ENCODE peak calls at places on chromosome 4, in six cellular contexts. K is globus pallidus, S is ascending aorta, W is naive B cell, C is NCI-H510A treated with DMSO at 0.1 percent for 48 hours, N is cardiac muscle cell. F is an unnamed sample.

GRCh38 chr4:24745172-24745895 is 50.0 kb upstream of the SOD3 start:
- DNase-seq in N (no peak), C (no peak), W (no peak), S (no peak), K (no peak), F (no peak)

GRCh38 chr4:94140998-94141397 is 66.7 kb upstream of the SMARCAD1 start:
- DNase-seq in N (peak; percentile 56), W (no peak), S (no peak), C (no peak), K (no peak), F (no peak)

GRCh38 chr4:142128529-142128928 is 492.1 kb downstream of the IL15 start:
- DNase-seq in W (no peak), N (no peak), S (no peak), K (no peak), C (no peak), F (no peak)

GRCh38 chr4:36006226-36006625 is 238.1 kb downstream of the ARAP2 start:
- DNase-seq in K (no peak), W (no peak), N (no peak), C (no peak), S (no peak), F (no peak)

GRCh38 chr4:127870688-127871087 is 10.0 kb upstream of the PLK4 start:
- DNase-seq in N (peak; percentile 2), K (no peak), S (no peak), W (no peak), C (no peak), F (no peak)

GRCh38 chr4:5821665-5822358 is 71.1 kb downstream of the CRMP1 start:
- DNase-seq in W (no peak), N (peak; percentile 28), K (no peak), S (no peak), C (no peak), F (no peak)

GRCh38 chr4:67869580-67870190 is 14.1 kb downstream of the TMPRSS11D start:
- DNase-seq in K (no peak), W (no peak), C (no peak), N (no peak), S (no peak), F (no peak)

GRCh38 chr4:76830612-76831474 is 67.1 kb downstream of the SOWAHB start:
- DNase-seq in N (peak; percentile 22), K (no peak), W (no peak), S (no peak), C (peak; percentile 54), F (peak; percentile 78)

GRCh38 chr4:76036855-76037254 is 985 bp upstream of the CXCL11 start:
- DNase-seq in C (no peak), K (no peak), N (no peak), W (no peak), S (no peak), F (no peak)

GRCh38 chr4:25308761-25309160 is 3.8 kb upstream of the ZCCHC4 start:
- DNase-seq in K (no peak), S (no peak), N (peak; percentile 18), W (no peak), C (no peak), F (no peak)

GRCh38 chr4:56425518-56425917 is 9.9 kb downstream of the PPAT start:
- DNase-seq in S (no peak), C (no peak), N (no peak), K (no peak), W (no peak), F (no peak)

GRCh38 chr4:104394409-104394813 is 100.3 kb downstream of the CXXC4 start:
- DNase-seq in N (peak; percentile 38), W (no peak), S (no peak), K (peak; percentile 92), C (peak; percentile 55), F (peak; percentile 43)

GRCh38 chr4:111671756-111672155 is 473.5 kb upstream of the FAM241A start:
- DNase-seq in W (no peak), C (no peak), K (no peak), S (no peak), N (no peak), F (no peak)

GRCh38 chr4:183602444-183603102 is 56.4 kb downstream of the RWDD4 start:
- DNase-seq in W (no peak), K (no peak), S (no peak), C (no peak), N (no peak), F (no peak)

GRCh38 chr4:41203169-41203568 is 11.2 kb downstream of the APBB2 start:
- DNase-seq in W (no peak), N (no peak), S (no peak), C (no peak), K (no peak), F (no peak)

F was measured in DMS153.